ENCODE peak calls at places on chromosomes 1 and 21, in nine cellular contexts. P, V, A, F, X, C, J, S and O are unnamed samples.

GRCh38 chr1:51170342-51170741 is 65.7 kb upstream of the RNF11 start:
- DNase-seq in P (no peak), V (no peak), A (no peak), F (no peak), X (no peak), C (no peak), J (no peak), S (no peak), O (no peak)

GRCh38 chr1:20731057-20731991 is 1.2 kb downstream of the SH2D5 start:
- DNase-seq in P (no peak), V (no peak), A (no peak), F (no peak), X (peak; percentile 48), C (no peak), J (peak; percentile 77), S (no peak), O (no peak)

GRCh38 chr1:175222296-175222938 is 29.8 kb upstream of the KIAA0040 start:
- DNase-seq in P (no peak), V (no peak), A (no peak), F (no peak), X (no peak), C (no peak), J (no peak), S (no peak), O (peak; percentile 65)

GRCh38 chr1:239662950-239663349 is 276.6 kb downstream of the CHRM3 start:
- DNase-seq in P (no peak), V (no peak), A (no peak), F (no peak), X (no peak), C (no peak), J (no peak), S (no peak), O (no peak)

GRCh38 chr1:58282623-58283022 is 263.9 kb downstream of the OMA1 start:
- DNase-seq in P (no peak), V (no peak), A (no peak), F (no peak), X (no peak), C (no peak), J (no peak), S (no peak), O (no peak)

GRCh38 chr1:7518411-7518810 is 252.7 kb upstream of the VAMP3 start:
- DNase-seq in P (no peak), V (no peak), A (no peak), F (peak; percentile 71), X (no peak), C (no peak), J (peak; percentile 58), S (no peak), O (no peak)

GRCh38 chr1:243680861-243681260 is 169.2 kb downstream of the AKT3 start:
- DNase-seq in P (no peak), V (no peak), A (no peak), F (no peak), X (no peak), C (no peak), J (no peak), S (no peak), O (no peak)

GRCh38 chr1:17721444-17721843 is 33.7 kb upstream of the ACTL8 start:
- DNase-seq in P (no peak), V (no peak), A (no peak), F (no peak), X (no peak), C (no peak), J (no peak), S (no peak), O (no peak)

GRCh38 chr1:39980555-39981313 is 25.8 kb downstream of the MFSD2A start:
- DNase-seq in P (no peak), V (no peak), A (no peak), F (no peak), X (no peak), C (no peak), J (peak; percentile 43), S (no peak), O (no peak)

GRCh38 chr21:41634858-41635257 is 126.9 kb upstream of the TMPRSS2 start:
- DNase-seq in P (no peak), V (no peak), A (no peak), F (no peak), X (no peak), C (no peak), J (no peak), S (no peak), O (no peak)

GRCh38 chr1:153963850-153964331 is 554 bp upstream of the SLC39A1 start:
- DNase-seq in P (peak; percentile 56), V (peak; percentile 95), A (no peak), F (peak; percentile 85), X (no peak), C (peak; percentile 42), J (peak; percentile 85), S (peak; percentile 39), O (peak; percentile 57)

GRCh38 chr1:91015794-91016550 is 5.9 kb downstream of the ZNF644 start:
- DNase-seq in P (no peak), V (no peak), A (no peak), F (no peak), X (no peak), C (no peak), J (no peak), S (no peak), O (no peak)

GRCh38 chr21:16767201-16767600 is 745.6 kb upstream of the CXADR start:
- DNase-seq in P (no peak), V (no peak), A (no peak), F (no peak), X (no peak), C (no peak), J (no peak), S (no peak), O (no peak)

GRCh38 chr1:17984510-17985085 is 123.0 kb upstream of the IGSF21 start:
- DNase-seq in P (peak; percentile 47), V (peak; percentile 80), A (peak; percentile 54), F (no peak), X (peak; percentile 69), C (no peak), J (no peak), S (no peak), O (peak; percentile 32)

GRCh38 chr1:155255243-155256100 is at the start of gene ENTREP3:
- DNase-seq in P (peak; percentile 86), V (peak; percentile 96), A (peak; percentile 79), F (peak; percentile 96), X (peak; percentile 94), C (peak; percentile 89), J (peak; percentile 96), S (peak; percentile 87), O (peak; percentile 94)

GRCh38 chr1:208177656-208178055 is 66.5 kb downstream of the PLXNA2 start:
- DNase-seq in P (peak; percentile 28), V (peak; percentile 49), A (no peak), F (no peak), X (no peak), C (no peak), J (no peak), S (no peak), O (no peak)
- H3K4me1 ChIP-seq in P (peaks cover 54% of the 10 kb centered on the region), V (peaks cover 34% of the 10 kb centered on the region), A (no peaks in the 10 kb centered on the region), F (peaks cover 25% of the 10 kb centered on the region), X (peaks cover 7% of the 10 kb centered on the region), C (peaks cover 80% of the 10 kb centered on the region), J (peaks cover 34% of the 10 kb centered on the region), S (peaks cover 16% of the 10 kb centered on the region), O (peaks cover 66% of the 10 kb centered on the region)

DNA sequence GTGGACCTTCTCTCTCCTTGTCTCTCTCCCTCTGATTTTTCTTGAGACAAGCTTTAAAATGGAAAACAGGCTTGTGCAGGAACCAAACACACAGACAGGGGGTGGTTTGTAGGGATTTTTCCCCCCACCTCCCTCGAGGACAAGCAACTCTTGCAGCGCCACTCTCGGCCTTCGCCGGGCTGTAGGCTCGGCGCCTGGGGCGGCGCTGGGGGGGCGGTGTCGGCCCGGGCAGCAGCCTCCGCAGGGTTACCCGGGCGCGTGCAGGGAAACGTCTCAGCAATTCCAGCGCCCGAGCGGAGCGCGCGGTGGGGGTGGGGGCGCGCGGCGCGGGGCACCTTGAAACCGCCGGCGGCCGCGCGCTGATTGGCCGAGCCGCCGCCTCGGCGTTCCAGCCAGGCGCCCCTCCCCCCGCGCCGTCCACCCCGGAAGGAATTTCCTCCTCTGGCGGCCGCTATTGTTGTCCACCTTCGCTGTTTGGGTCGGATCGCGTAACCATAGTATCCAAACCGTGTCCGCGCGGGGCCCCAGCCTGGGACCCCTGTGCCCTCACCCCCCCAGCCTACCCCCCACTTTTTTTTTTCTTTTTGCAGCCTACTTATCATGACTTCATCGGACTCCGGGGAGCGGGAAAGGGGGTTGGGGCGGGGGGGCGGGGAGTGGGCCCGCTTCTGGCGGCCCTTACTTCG is 59.8 kb upstream of the ACOT11 start:
- DNase-seq in P (peak; percentile 94), V (peak; percentile 96), A (peak; percentile 87), F (peak; percentile 94), X (peak; percentile 97), C (peak; percentile 95), J (peak; percentile 97), S (peak; percentile 94), O (peak; percentile 91)
- H3K27ac ChIP-seq in P (peak overlapping the region; percentile 84), V (peak overlapping the region; percentile 100), A (peak overlapping the region; percentile 59), F (peak overlapping the region; percentile 91), X (peak overlapping the region; percentile 91), C (peak overlapping the region; percentile 95), J (peak overlapping the region; percentile 95), S (peak overlapping the region; percentile 87), O (no peak overlapping the region)

DNA sequence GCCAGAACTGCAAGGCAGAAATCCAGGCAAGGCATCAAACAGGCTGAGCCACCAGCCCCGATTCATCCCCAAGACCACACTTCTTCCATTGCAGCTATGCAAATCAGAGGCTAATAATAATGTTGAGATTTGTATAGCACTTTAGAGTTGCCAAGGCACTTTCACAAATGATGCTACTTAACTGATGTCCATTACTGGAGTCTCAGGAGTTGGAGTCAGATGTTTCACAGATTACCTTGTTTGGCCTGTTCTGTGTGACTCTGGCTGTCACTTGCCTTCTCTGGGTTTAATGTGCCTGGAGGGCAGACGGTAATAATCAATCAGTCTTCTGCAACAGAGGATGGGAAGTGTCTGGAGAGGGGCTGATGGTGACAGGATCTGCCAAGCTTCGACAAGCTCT is 40.8 kb upstream of the MPZL1 start:
- DNase-seq in P (no peak), V (no peak), A (no peak), F (no peak), X (no peak), C (no peak), J (no peak), S (no peak), O (no peak)
- H3K4me1 ChIP-seq in P (no peaks in the 10 kb centered on the region), V (peaks cover 20% of the 10 kb centered on the region), A (peaks cover 56% of the 10 kb centered on the region), F (peaks cover 5% of the 10 kb centered on the region), X (peaks cover 20% of the 10 kb centered on the region), C (peaks cover 99% of the 10 kb centered on the region), J (no peaks in the 10 kb centered on the region), S (peaks cover 59% of the 10 kb centered on the region), O (peaks cover 11% of the 10 kb centered on the region)

GRCh38 chr1:151799179-151800022 is 5.8 kb downstream of the LINGO4 start:
- DNase-seq in P (no peak), V (peak; percentile 34), A (no peak), F (no peak), X (no peak), C (no peak), J (no peak), S (no peak), O (no peak)
- H3K27ac ChIP-seq in P (no peak overlapping the region), V (no peak overlapping the region), A (no peak overlapping the region), F (no peak overlapping the region), X (no peak overlapping the region), C (no peak overlapping the region), J (no peak overlapping the region), S (no peak overlapping the region), O (no peak overlapping the region)